ENCODE peak calls at places on chromosomes 12 and 14, in four cellular contexts. H is right lobe of liver, Y is sigmoid colon, U is cardiac fibroblast. V is an unnamed sample.

GRCh38 chr14:79585845-79586244 is 625.5 kb downstream of the DIO2 start:
- DNase-seq in H (no peak), U (peak), Y (no peak), V (peak)

GRCh38 chr12:106227641-106228319 is 20.0 kb downstream of the CKAP4 start:
- DNase-seq in Y (no peak), H (no peak), U (peak), V (peak)

GRCh38 chr14:102775855-102776760 is 1.1 kb upstream of the TRAF3 start:
- DNase-seq in U (peak), Y (no peak), H (no peak), V (peak)

GRCh38 chr12:19288161-19288560 is 151.1 kb upstream of the AEBP2 start:
- DNase-seq in H (no peak), Y (no peak), U (no peak), V (no peak)

GRCh38 chr12:71904629-71905028 is 34.0 kb upstream of the TPH2 start:
- DNase-seq in U (no peak), H (no peak), Y (no peak), V (no peak)

GRCh38 chr12:113322353-113322752 is 12.6 kb downstream of the SLC8B1 start:
- DNase-seq in H (no peak), Y (no peak), U (peak), V (peak)

GRCh38 chr12:116077431-116077830 is 200.1 kb downstream of the MED13L start:
- DNase-seq in U (no peak), Y (no peak), H (no peak), V (no peak)

GRCh38 chr12:88035907-88036289 is 6.7 kb upstream of the C12orf50 start:
- DNase-seq in Y (no peak), U (no peak), H (no peak), V (no peak)

GRCh38 chr14:90300649-90301048 is 31.1 kb downstream of the NRDE2 start:
- DNase-seq in H (no peak), U (peak), Y (no peak), V (peak)

GRCh38 chr12:131121705-131122405 is 168.1 kb downstream of the ADGRD1 start:
- DNase-seq in H (no peak), Y (peak), U (no peak), V (no peak)

GRCh38 chr12:94644622-94645021 is 5.7 kb downstream of the TMCC3 start:
- DNase-seq in Y (no peak), U (peak), H (no peak), V (peak)

GRCh38 chr14:77314043-77314442 is 6.6 kb downstream of the POMT2 start:
- DNase-seq in H (no peak), U (peak), Y (peak), V (peak)

GRCh38 chr12:98253207-98253606 is 262.2 kb upstream of the TMPO start:
- DNase-seq in Y (no peak), U (no peak), H (no peak), V (no peak)

GRCh38 chr12:67193705-67194104 is 75.5 kb upstream of the CAND1 start:
- DNase-seq in H (no peak), Y (no peak), U (peak), V (peak)

GRCh38 chr12:108642269-108642870 is 8.7 kb upstream of the SELPLG start:
- DNase-seq in H (no peak), Y (no peak), U (no peak), V (no peak)

GRCh38 chr12:108642899-108643654 is 9.4 kb upstream of the SELPLG start:
- DNase-seq in U (no peak), Y (no peak), H (no peak), V (no peak)

GRCh38 chr12:108641446-108642268 is 8.0 kb upstream of the SELPLG start:
- DNase-seq in H (no peak), Y (no peak), U (no peak), V (no peak)

GRCh38 chr12:108638997-108639822 is 5.5 kb upstream of the SELPLG start:
- DNase-seq in U (no peak), H (no peak), Y (no peak), V (no peak)

DNA sequence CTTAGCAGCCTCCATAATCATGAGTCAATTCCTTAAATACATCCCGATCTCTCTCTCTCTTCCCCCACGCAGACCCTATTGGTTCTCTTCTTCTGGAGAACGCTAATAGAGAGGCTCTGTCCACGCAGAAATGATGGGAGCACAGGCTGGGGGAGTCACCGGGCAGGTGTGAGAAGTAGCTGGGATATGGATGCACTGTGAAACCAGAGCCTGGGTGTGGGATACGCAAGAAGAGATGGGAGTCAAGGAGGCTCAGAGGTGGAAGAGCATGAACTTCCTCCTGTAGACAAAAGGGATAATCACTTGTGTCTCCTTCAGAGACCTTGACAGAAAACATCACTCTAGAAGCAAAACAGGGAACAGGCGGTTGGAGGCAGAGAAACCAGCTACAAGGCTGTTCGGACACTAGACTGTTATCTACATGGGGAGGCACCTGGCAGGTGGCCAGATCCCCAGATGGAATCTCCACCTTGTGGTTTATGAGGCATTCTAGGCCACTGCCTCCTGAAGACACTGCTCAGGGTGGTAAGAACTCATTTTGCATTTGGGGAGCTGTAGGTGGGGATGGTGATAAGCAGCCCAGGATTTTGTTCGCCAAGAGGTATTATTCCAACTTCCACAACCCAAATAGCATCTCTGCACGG is 7.2 kb upstream of the SELPLG start:
- DNase-seq in H (no peak), Y (peak), U (peak), V (peak)
- TF ChIP-seq CTCF in H (no peak), Y (no peak), U (no peak), V (no peak)

GRCh38 chr14:21096889-21097615 is 1.4 kb downstream of the ZNF219 start:
- DNase-seq in Y (no peak), U (no peak), H (no peak), V (no peak)
- H3K4me3 ChIP-seq in Y (peak), U (no peak), H (no peak), V (peak)

GRCh38 chr12:109626378-109627115 is 53.0 kb downstream of the MVK start:
- DNase-seq in Y (no peak), H (no peak), U (no peak), V (no peak)

GRCh38 chr12:109624467-109624866 is 50.9 kb downstream of the MVK start:
- DNase-seq in Y (no peak), U (no peak), H (no peak), V (no peak)

GRCh38 chr12:109625749-109626377 is 52.3 kb downstream of the MVK start:
- DNase-seq in U (no peak), H (no peak), Y (no peak), V (no peak)

GRCh38 chr12:109627633-109628032 is 54.0 kb downstream of the MVK start:
- DNase-seq in Y (no peak), U (no peak), H (no peak), V (no peak)

GRCh38 chr12:109625131-109625559 is 51.6 kb downstream of the MVK start:
- DNase-seq in H (no peak), U (peak), Y (no peak), V (peak)
- TF ChIP-seq CTCF in H (no peak), U (peak), Y (no peak), V (no peak)

GRCh38 chr12:8709124-8709830 is 11.5 kb downstream of the RIMKLB start:
- DNase-seq in H (no peak), U (peak), Y (no peak), V (peak)
- H3K4me3 ChIP-seq in H (peak), U (peak), Y (peak), V (peak)

GRCh38 chr12:3238196-3238595 is 161.0 kb downstream of the TSPAN9 start:
- DNase-seq in Y (no peak), U (no peak), H (no peak), V (no peak)
- TF ChIP-seq CTCF in Y (no peak), U (no peak), H (no peak), V (no peak)

DNA sequence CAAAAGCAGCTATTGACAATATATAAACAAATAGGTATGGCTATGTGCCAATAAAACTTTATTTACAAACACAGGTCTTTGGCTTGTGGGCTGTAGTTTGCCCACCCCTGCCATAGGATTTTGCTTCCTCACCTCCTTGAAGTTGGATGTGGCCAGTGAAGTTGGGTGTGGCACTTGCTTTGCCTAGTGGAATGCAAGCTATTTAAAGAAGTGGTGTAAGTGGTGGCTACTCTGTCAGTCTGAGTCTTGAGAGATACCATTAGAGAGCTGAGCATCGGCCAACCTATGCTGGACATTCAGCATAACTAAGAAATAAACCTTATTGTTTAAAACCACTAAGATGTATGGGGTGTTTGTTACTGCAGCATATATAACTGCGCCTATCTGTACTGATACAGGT is 321.3 kb downstream of the RGS6 start:
- DNase-seq in H (no peak), U (no peak), Y (no peak), V (no peak)
- H3K4me3 ChIP-seq in H (no peak), U (no peak), Y (no peak), V (no peak)

GRCh38 chr14:57413849-57414248 is 23.5 kb downstream of the NAA30 start:
- DNase-seq in U (no peak), H (no peak), Y (no peak), V (no peak)
- TF ChIP-seq CTCF in U (no peak), H (no peak), Y (no peak), V (no peak)

GRCh38 chr14:93972618-93973205 is 3.7 kb downstream of the ASB2 start:
- DNase-seq in U (no peak), H (no peak), Y (no peak), V (no peak)
- H3K4me3 ChIP-seq in U (no peak), H (no peak), Y (peak), V (no peak)

DNA sequence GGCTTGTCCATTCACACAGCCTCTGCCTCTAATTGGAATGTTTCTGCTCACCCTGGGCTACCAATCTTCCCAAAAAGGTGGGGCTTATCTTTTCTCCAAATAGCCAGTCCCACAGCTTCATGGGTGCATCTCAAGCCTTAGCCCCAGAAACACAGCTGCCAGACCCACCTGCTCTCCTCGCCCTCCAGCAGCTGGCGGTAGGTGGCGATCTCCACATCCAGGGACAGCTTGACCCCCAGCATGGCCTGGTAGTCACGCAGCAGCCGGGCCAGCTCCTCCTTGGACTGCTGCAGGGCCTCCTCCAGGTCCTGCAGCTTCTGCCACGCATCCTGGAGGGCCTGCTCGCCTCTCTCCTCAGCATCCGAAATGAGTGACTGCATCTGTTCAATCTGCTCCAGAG is 11.1 kb downstream of the KRT77 start:
- DNase-seq in Y (no peak), U (no peak), H (no peak), V (no peak)
- TF ChIP-seq CTCF in Y (no peak), U (no peak), H (no peak), V (no peak)

GRCh38 chr12:107369006-107369405 is 275.7 kb upstream of the CRY1 start:
- DNase-seq in U (no peak), Y (no peak), H (no peak), V (no peak)
- H3K4me3 ChIP-seq in U (no peak), Y (no peak), H (no peak), V (no peak)